ENCODE peak calls at places on chromosomes 4 and X, in eight cellular contexts. Y is B cell, Z is lower leg skin, K is tibial nerve, A is fibroblast of mammary gland, W is lower lobe of right lung, P is endothelial cell, T is AG04449. Q is an unnamed sample.
A peak's percentile ranks its signal among the peaks of the same experiment; 100 is the strongest.

GRCh38 chrX:100089724-100090123 is 320.3 kb downstream of the PCDH19 start:
- DNase-seq in T (no peak), P (no peak), K (no peak), A (no peak), Y (no peak), Z (no peak), W (no peak), Q (no peak)

GRCh38 chr4:13171292-13172057 is 312.7 kb downstream of the RAB28 start:
- DNase-seq in W (no peak), Y (no peak), P (no peak), Z (no peak), K (no peak), A (no peak), T (no peak), Q (no peak)

GRCh38 chr4:38957239-38957815 is 74.9 kb downstream of the TMEM156 start:
- DNase-seq in Z (no peak), Y (no peak), A (no peak), P (no peak), W (no peak), T (no peak), K (no peak), Q (no peak)

GRCh38 chr4:120683902-120684540 is 238.5 kb downstream of the PRDM5 start:
- DNase-seq in Y (no peak), K (no peak), P (no peak), A (peak; percentile 25), W (no peak), Z (no peak), T (no peak), Q (no peak)

GRCh38 chr4:75345436-75345835 is 168.8 kb downstream of the RCHY1 start:
- DNase-seq in K (no peak), T (no peak), Z (no peak), A (peak; percentile 33), W (no peak), P (no peak), Y (no peak), Q (no peak)

GRCh38 chrX:112968351-112969133 is 127.9 kb upstream of the AMOT start:
- DNase-seq in Y (no peak), P (no peak), W (no peak), Z (no peak), K (no peak), T (no peak), A (no peak), Q (no peak)

GRCh38 chrX:123696334-123696733 is 36.5 kb downstream of the THOC2 start:
- DNase-seq in P (no peak), Y (no peak), W (no peak), A (no peak), T (no peak), Z (no peak), K (no peak), Q (no peak)

GRCh38 chr4:39353478-39354177 is 12.5 kb downstream of the RFC1 start:
- DNase-seq in P (no peak), Y (no peak), W (no peak), Z (no peak), K (no peak), A (peak; percentile 58), T (no peak), Q (no peak)

GRCh38 chrX:132501606-132502005 is 12.8 kb upstream of the MBNL3 start:
- DNase-seq in P (no peak), W (no peak), K (no peak), Y (no peak), Z (no peak), T (no peak), A (peak; percentile 8), Q (no peak)

GRCh38 chrX:132508834-132509233 is 20.0 kb upstream of the MBNL3 start:
- DNase-seq in W (no peak), K (no peak), T (no peak), Z (no peak), A (no peak), Y (no peak), P (no peak), Q (no peak)

GRCh38 chrX:132504417-132504816 is 15.6 kb upstream of the MBNL3 start:
- DNase-seq in Y (no peak), T (no peak), P (no peak), W (no peak), A (no peak), Z (no peak), K (no peak), Q (no peak)

DNA sequence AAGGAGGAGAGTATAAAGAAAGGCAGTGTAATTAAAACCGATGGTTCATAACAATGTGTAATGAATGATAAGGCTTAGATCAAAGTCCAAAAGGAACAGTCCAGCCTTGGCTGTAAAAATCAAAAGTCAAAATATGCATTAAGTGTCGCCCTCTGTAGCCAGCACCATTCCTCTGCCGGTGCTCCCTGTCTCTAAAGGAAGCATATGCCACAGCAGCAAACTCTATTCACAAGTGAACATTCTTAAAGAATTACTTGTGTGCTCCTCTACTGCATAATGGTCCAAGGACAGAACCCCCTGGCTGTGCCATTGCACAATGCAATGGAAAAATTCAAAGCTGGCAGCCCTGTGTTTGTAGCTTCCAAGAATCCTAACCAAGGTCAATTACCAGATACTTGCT is 16.3 kb upstream of the MBNL3 start:
- DNase-seq in Y (no peak), K (peak; percentile 23), A (peak; percentile 43), T (no peak), P (no peak), Z (peak; percentile 17), W (no peak), Q (no peak)
- TF ChIP-seq CTCF in Y (no peak), K (no peak), A (no peak), T (no peak), P (no peak), Z (no peak), W (no peak), Q (no peak)

GRCh38 chrX:41189156-41189555 is 103.9 kb downstream of the USP9X start:
- DNase-seq in A (no peak), W (no peak), Z (no peak), T (no peak), Y (no peak), P (no peak), K (no peak), Q (no peak)

GRCh38 chrX:41180194-41180902 is 95.1 kb downstream of the USP9X start:
- DNase-seq in A (peak; percentile 72), P (peak; percentile 28), T (peak; percentile 3), Y (peak; percentile 55), K (peak; percentile 30), Z (no peak), W (no peak), Q (no peak)

GRCh38 chrX:41184312-41184711 is 99.1 kb downstream of the USP9X start:
- DNase-seq in K (no peak), A (no peak), P (no peak), T (no peak), W (no peak), Y (no peak), Z (no peak), Q (no peak)
- TF ChIP-seq CTCF in K (no peak), A (no peak), P (no peak), T (no peak), W (no peak), Y (no peak), Z (no peak), Q (no peak)

GRCh38 chrX:129779086-129779672 is 570 bp upstream of the SASH3 start:
- DNase-seq in W (no peak), T (no peak), Y (no peak), K (no peak), Z (no peak), A (no peak), P (no peak), Q (peak; percentile 47)

GRCh38 chrX:129781134-129782014 is 1.6 kb downstream of the SASH3 start:
- DNase-seq in W (peak; percentile 79), K (no peak), T (no peak), A (no peak), Z (no peak), Y (peak; percentile 87), P (no peak), Q (peak; percentile 65)

GRCh38 chrX:129780441-129781105 is 824 bp downstream of the SASH3 start:
- DNase-seq in Y (no peak), K (no peak), Z (no peak), W (no peak), T (no peak), P (no peak), A (no peak), Q (peak; percentile 65)

GRCh38 chrX:129782015-129782495 is 2.3 kb downstream of the SASH3 start:
- DNase-seq in P (no peak), W (no peak), Z (no peak), Y (no peak), T (no peak), A (no peak), K (no peak), Q (peak; percentile 34)

DNA sequence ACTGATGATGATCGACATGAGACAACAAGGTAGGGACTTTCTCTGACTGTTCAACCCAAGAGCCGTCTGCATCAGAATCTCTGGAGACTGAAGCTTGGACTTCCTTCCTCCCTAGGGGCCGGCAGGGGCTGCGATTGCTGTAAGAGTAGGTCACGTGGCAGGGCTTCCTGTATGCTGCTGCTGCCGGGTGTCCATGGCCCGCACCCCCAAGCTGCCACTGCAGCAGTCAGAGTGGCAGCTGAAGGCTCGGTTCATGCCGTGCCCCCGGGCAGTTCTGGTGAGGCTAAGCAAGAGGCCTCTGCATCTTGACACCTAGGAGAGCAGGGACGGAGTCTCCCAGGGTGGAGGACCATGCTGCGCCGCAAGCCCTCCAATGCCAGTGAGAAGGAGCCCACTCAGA is at the start of gene SASH3:
- DNase-seq in T (no peak), A (no peak), W (peak; percentile 82), K (peak; percentile 40), P (no peak), Y (peak; percentile 84), Z (peak; percentile 24), Q (peak; percentile 77)
- TF ChIP-seq CTCF in T (no peak), A (no peak), W (no peak), K (no peak), P (no peak), Y (no peak), Z (no peak), Q (no peak)

GRCh38 chr4:44422912-44423311 is 25.7 kb downstream of the KCTD8 start:
- DNase-seq in Y (no peak), T (no peak), W (no peak), Z (no peak), K (no peak), A (no peak), P (no peak), Q (no peak)

GRCh38 chr4:44421330-44421729 is 27.3 kb downstream of the KCTD8 start:
- DNase-seq in Y (no peak), Z (no peak), W (no peak), K (no peak), P (no peak), T (no peak), A (no peak), Q (no peak)

GRCh38 chr4:44425614-44426208 is 22.9 kb downstream of the KCTD8 start:
- DNase-seq in Y (no peak), Z (no peak), A (peak; percentile 4), P (peak; percentile 59), K (no peak), W (no peak), T (no peak), Q (no peak)
- TF ChIP-seq CTCF in Y (no peak), Z (no peak), A (peak; percentile 30), P (peak; percentile 43), K (no peak), W (no peak), T (no peak), Q (peak; percentile 67)